ENCODE peak calls at places on chromosomes 1 and 21, in eight cellular contexts. One of them, this sample, is unnamed.

GRCh38 chr1:111867868-111868440 is 112.3 kb downstream of the DDX20 start:
- DNase-seq in vagina: no peak
- DNase-seq in endothelial cell of umbilical vein: no peak
- DNase-seq in GM23338: no peak
- DNase-seq in right atrium auricular region: no peak
- DNase-seq in epithelial cell of prostate: no peak
- DNase-seq in testis: no peak
- DNase-seq in substantia nigra: no peak
- DNase-seq in this sample: no peak

GRCh38 chr1:6691507-6691906 is 10.1 kb downstream of the DNAJC11 start:
- DNase-seq in vagina: no peak
- DNase-seq in endothelial cell of umbilical vein: no peak
- DNase-seq in GM23338: no peak
- DNase-seq in right atrium auricular region: no peak
- DNase-seq in epithelial cell of prostate: no peak
- DNase-seq in testis: no peak
- DNase-seq in substantia nigra: no peak
- DNase-seq in this sample: no peak

GRCh38 chr1:30904962-30905335 is 3.6 kb downstream of the SDC3 start:
- DNase-seq in vagina: no peak
- DNase-seq in endothelial cell of umbilical vein: no peak
- DNase-seq in GM23338: no peak
- DNase-seq in right atrium auricular region: no peak
- DNase-seq in epithelial cell of prostate: no peak
- DNase-seq in testis: no peak
- DNase-seq in substantia nigra: no peak
- DNase-seq in this sample: no peak

GRCh38 chr21:36629061-36629460 is 69.9 kb upstream of the SIM2 start:
- DNase-seq in vagina: no peak
- DNase-seq in endothelial cell of umbilical vein: no peak
- DNase-seq in GM23338: no peak
- DNase-seq in right atrium auricular region: no peak
- DNase-seq in epithelial cell of prostate: no peak
- DNase-seq in testis: no peak
- DNase-seq in substantia nigra: no peak
- DNase-seq in this sample: no peak

GRCh38 chr1:56389813-56390539 is 189.4 kb downstream of the PLPP3 start:
- DNase-seq in vagina: no peak
- DNase-seq in endothelial cell of umbilical vein: no peak
- DNase-seq in GM23338: peak
- DNase-seq in right atrium auricular region: no peak
- DNase-seq in epithelial cell of prostate: no peak
- DNase-seq in testis: no peak
- DNase-seq in substantia nigra: no peak
- DNase-seq in this sample: no peak

GRCh38 chr1:198143797-198144196 is 13.0 kb upstream of the NEK7 start:
- DNase-seq in vagina: no peak
- DNase-seq in endothelial cell of umbilical vein: no peak
- DNase-seq in GM23338: no peak
- DNase-seq in right atrium auricular region: no peak
- DNase-seq in epithelial cell of prostate: no peak
- DNase-seq in testis: no peak
- DNase-seq in substantia nigra: no peak
- DNase-seq in this sample: no peak

GRCh38 chr1:209787551-209787950 is 3.2 kb upstream of the C1orf74 start:
- DNase-seq in vagina: no peak
- DNase-seq in endothelial cell of umbilical vein: no peak
- DNase-seq in GM23338: no peak
- DNase-seq in right atrium auricular region: peak
- DNase-seq in epithelial cell of prostate: no peak
- DNase-seq in testis: no peak
- DNase-seq in substantia nigra: no peak
- DNase-seq in this sample: no peak

GRCh38 chr21:42614391-42614790 is 39.0 kb upstream of the PDE9A start:
- DNase-seq in vagina: no peak
- DNase-seq in endothelial cell of umbilical vein: no peak
- DNase-seq in GM23338: no peak
- DNase-seq in right atrium auricular region: no peak
- DNase-seq in epithelial cell of prostate: no peak
- DNase-seq in testis: no peak
- DNase-seq in substantia nigra: no peak
- DNase-seq in this sample: no peak

GRCh38 chr1:107787299-107787698 is 177.7 kb downstream of the VAV3 start:
- DNase-seq in vagina: no peak
- DNase-seq in endothelial cell of umbilical vein: no peak
- DNase-seq in GM23338: peak
- DNase-seq in right atrium auricular region: no peak
- DNase-seq in epithelial cell of prostate: no peak
- DNase-seq in testis: no peak
- DNase-seq in substantia nigra: no peak
- DNase-seq in this sample: no peak

GRCh38 chr21:31735518-31735992 is 3.6 kb upstream of the SCAF4 start:
- DNase-seq in vagina: no peak
- DNase-seq in endothelial cell of umbilical vein: no peak
- DNase-seq in GM23338: no peak
- DNase-seq in right atrium auricular region: no peak
- DNase-seq in epithelial cell of prostate: no peak
- DNase-seq in testis: no peak
- DNase-seq in substantia nigra: no peak
- DNase-seq in this sample: no peak

GRCh38 chr1:155226188-155226909 is 17.9 kb downstream of the MTX1 start:
- DNase-seq in vagina: no peak
- DNase-seq in endothelial cell of umbilical vein: peak
- DNase-seq in GM23338: peak
- DNase-seq in right atrium auricular region: peak
- DNase-seq in epithelial cell of prostate: no peak
- DNase-seq in testis: peak
- DNase-seq in substantia nigra: peak
- DNase-seq in this sample: peak

GRCh38 chr21:45224189-45224938 is 63.3 kb downstream of the POFUT2 start:
- DNase-seq in vagina: no peak
- DNase-seq in endothelial cell of umbilical vein: no peak
- DNase-seq in GM23338: no peak
- DNase-seq in right atrium auricular region: no peak
- DNase-seq in epithelial cell of prostate: no peak
- DNase-seq in testis: no peak
- DNase-seq in substantia nigra: no peak
- DNase-seq in this sample: no peak

GRCh38 chr1:15953791-15954201 is 22.1 kb downstream of the ZBTB17 start:
- DNase-seq in vagina: no peak
- DNase-seq in endothelial cell of umbilical vein: peak
- DNase-seq in GM23338: peak
- DNase-seq in right atrium auricular region: no peak
- DNase-seq in epithelial cell of prostate: no peak
- DNase-seq in testis: no peak
- DNase-seq in substantia nigra: no peak
- DNase-seq in this sample: no peak

GRCh38 chr1:19010995-19011696 is 54.7 kb upstream of the IFFO2 start:
- DNase-seq in vagina: peak
- DNase-seq in endothelial cell of umbilical vein: peak
- DNase-seq in GM23338: no peak
- DNase-seq in right atrium auricular region: peak
- DNase-seq in epithelial cell of prostate: peak
- DNase-seq in testis: no peak
- DNase-seq in substantia nigra: peak
- DNase-seq in this sample: peak

GRCh38 chr1:206682111-206682510 is 2.6 kb upstream of the MAPKAPK2 start:
- DNase-seq in vagina: no peak
- DNase-seq in endothelial cell of umbilical vein: no peak
- DNase-seq in GM23338: no peak
- DNase-seq in right atrium auricular region: no peak
- DNase-seq in epithelial cell of prostate: no peak
- DNase-seq in testis: no peak
- DNase-seq in substantia nigra: no peak
- DNase-seq in this sample: no peak

DNA sequence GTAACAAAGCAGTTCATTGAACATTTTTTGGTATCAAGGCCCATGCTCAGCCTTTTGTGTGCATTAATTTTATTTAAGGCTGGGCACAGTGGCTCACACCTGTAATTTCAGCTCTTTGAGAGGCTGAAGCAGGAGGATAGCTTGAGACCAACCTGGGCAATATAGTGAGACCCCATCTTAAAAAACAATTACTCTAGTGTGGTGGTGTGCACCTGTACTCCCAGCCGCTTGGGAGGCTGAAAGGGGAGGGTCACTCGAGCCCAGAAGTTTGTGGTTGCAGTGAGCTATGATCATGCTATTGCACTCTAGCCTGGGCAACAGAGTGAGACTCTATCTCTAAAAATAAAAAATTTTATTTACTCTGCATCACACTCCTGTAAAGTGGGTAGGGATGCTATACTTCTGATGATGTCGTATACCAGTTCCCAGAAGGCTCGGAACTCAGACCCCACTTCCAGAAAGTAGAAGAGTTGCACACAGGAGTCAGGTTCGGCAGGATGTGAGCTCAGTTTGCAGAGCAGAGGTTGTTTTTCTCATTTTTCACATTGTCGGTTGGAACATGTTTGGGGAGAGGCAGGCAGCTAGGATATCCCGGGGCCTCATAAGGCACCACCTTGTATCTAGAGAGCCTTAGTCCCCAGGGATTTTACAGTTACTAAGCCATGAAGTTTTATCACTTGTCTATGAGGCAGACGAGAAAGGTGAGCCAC is 144.6 kb downstream of the GALNT2 start:
- DNase-seq in vagina: no peak
- DNase-seq in endothelial cell of umbilical vein: no peak
- DNase-seq in GM23338: no peak
- DNase-seq in right atrium auricular region: no peak
- DNase-seq in epithelial cell of prostate: no peak
- DNase-seq in testis: peak
- DNase-seq in substantia nigra: no peak
- DNase-seq in this sample: no peak
- H3K27ac ChIP-seq in vagina: peak
- H3K27ac ChIP-seq in endothelial cell of umbilical vein: no peak
- H3K27ac ChIP-seq in GM23338: no peak
- H3K27ac ChIP-seq in right atrium auricular region: peak
- H3K27ac ChIP-seq in epithelial cell of prostate: no peak
- H3K27ac ChIP-seq in testis: no peak
- H3K27ac ChIP-seq in substantia nigra: peak
- H3K27ac ChIP-seq in this sample: no peak

GRCh38 chr1:223142269-223142668 is 779 bp downstream of the TLR5 start:
- DNase-seq in vagina: no peak
- DNase-seq in endothelial cell of umbilical vein: no peak
- DNase-seq in GM23338: no peak
- DNase-seq in right atrium auricular region: no peak
- DNase-seq in epithelial cell of prostate: no peak
- DNase-seq in testis: no peak
- DNase-seq in substantia nigra: no peak
- DNase-seq in this sample: no peak

GRCh38 chr1:223144431-223144830 is 1.4 kb upstream of the TLR5 start:
- DNase-seq in vagina: no peak
- DNase-seq in endothelial cell of umbilical vein: no peak
- DNase-seq in GM23338: no peak
- DNase-seq in right atrium auricular region: no peak
- DNase-seq in epithelial cell of prostate: no peak
- DNase-seq in testis: no peak
- DNase-seq in substantia nigra: no peak
- DNase-seq in this sample: no peak

GRCh38 chr1:223144914-223145313 is 1.9 kb upstream of the TLR5 start:
- DNase-seq in vagina: no peak
- DNase-seq in endothelial cell of umbilical vein: no peak
- DNase-seq in GM23338: no peak
- DNase-seq in right atrium auricular region: no peak
- DNase-seq in epithelial cell of prostate: no peak
- DNase-seq in testis: no peak
- DNase-seq in substantia nigra: no peak
- DNase-seq in this sample: no peak

GRCh38 chr1:223142795-223143759 is at the start of gene TLR5:
- DNase-seq in vagina: no peak
- DNase-seq in endothelial cell of umbilical vein: peak
- DNase-seq in GM23338: peak
- DNase-seq in right atrium auricular region: peak
- DNase-seq in epithelial cell of prostate: peak
- DNase-seq in testis: peak
- DNase-seq in substantia nigra: peak
- DNase-seq in this sample: peak

GRCh38 chr1:223143760-223144248 is 756 bp upstream of the TLR5 start:
- DNase-seq in vagina: no peak
- DNase-seq in endothelial cell of umbilical vein: no peak
- DNase-seq in GM23338: no peak
- DNase-seq in right atrium auricular region: no peak
- DNase-seq in epithelial cell of prostate: no peak
- DNase-seq in testis: peak
- DNase-seq in substantia nigra: no peak
- DNase-seq in this sample: no peak
- H3K27ac ChIP-seq in vagina: peak
- H3K27ac ChIP-seq in endothelial cell of umbilical vein: no peak
- H3K27ac ChIP-seq in GM23338: no peak
- H3K27ac ChIP-seq in right atrium auricular region: peak
- H3K27ac ChIP-seq in epithelial cell of prostate: no peak
- H3K27ac ChIP-seq in testis: peak
- H3K27ac ChIP-seq in substantia nigra: peak
- H3K27ac ChIP-seq in this sample: no peak

DNA sequence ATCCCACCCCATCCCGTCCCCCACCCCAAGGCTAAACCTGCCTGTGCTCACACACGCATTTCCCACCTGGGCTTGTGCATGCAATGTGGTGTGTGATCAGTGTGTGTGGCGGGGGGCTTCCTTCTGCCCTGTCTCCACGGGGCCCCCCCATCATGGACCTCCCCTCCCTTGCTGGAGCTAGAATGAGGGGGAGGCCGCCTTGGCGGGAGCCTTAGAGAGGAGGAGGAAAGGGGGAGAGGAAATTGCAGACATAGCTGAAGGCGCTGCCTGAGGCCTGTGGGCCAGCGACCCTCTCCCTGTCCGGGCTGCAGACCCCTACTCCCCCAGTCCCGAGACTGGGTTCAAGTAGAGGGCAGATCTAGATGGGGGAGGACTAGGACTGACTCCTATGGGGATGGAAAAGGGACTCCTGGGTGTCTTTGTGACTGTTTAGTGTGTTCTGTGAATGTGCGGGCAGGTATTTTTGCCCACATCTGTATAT is 917 bp upstream of the EVA1B start:
- DNase-seq in vagina: no peak
- DNase-seq in endothelial cell of umbilical vein: no peak
- DNase-seq in GM23338: no peak
- DNase-seq in right atrium auricular region: no peak
- DNase-seq in epithelial cell of prostate: no peak
- DNase-seq in testis: no peak
- DNase-seq in substantia nigra: no peak
- DNase-seq in this sample: no peak
- H3K27ac ChIP-seq in vagina: peak
- H3K27ac ChIP-seq in endothelial cell of umbilical vein: no peak
- H3K27ac ChIP-seq in GM23338: no peak
- H3K27ac ChIP-seq in right atrium auricular region: peak
- H3K27ac ChIP-seq in epithelial cell of prostate: no peak
- H3K27ac ChIP-seq in testis: peak
- H3K27ac ChIP-seq in substantia nigra: no peak
- H3K27ac ChIP-seq in this sample: no peak

DNA sequence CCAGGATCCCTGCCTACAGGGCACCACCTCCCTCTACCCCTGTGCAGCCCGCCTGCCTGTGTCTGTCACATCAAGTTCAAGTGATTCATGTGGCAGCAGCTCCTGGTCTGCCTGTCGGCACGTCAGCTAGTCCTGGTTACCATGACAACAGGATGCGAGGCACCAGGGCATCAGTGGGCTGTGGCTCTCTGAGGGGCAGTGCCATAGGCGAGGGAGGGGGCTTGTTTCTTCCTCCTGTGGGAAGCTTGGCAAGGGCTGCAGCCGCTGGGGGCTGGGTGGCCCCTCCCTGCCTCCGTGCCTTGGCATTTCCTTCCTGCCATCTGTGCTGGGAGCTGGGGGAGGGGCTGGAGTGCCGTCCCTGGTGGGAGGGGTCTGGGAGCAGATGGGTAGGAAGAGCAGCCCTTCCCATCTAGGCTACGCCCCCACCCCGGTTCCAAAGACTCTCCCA is 43.1 kb downstream of the FOXO6 start:
- DNase-seq in vagina: no peak
- DNase-seq in endothelial cell of umbilical vein: peak
- DNase-seq in GM23338: peak
- DNase-seq in right atrium auricular region: no peak
- DNase-seq in epithelial cell of prostate: no peak
- DNase-seq in testis: no peak
- DNase-seq in substantia nigra: no peak
- DNase-seq in this sample: no peak
- H3K27ac ChIP-seq in vagina: no peak
- H3K27ac ChIP-seq in endothelial cell of umbilical vein: no peak
- H3K27ac ChIP-seq in GM23338: no peak
- H3K27ac ChIP-seq in right atrium auricular region: no peak
- H3K27ac ChIP-seq in epithelial cell of prostate: no peak
- H3K27ac ChIP-seq in testis: no peak
- H3K27ac ChIP-seq in substantia nigra: no peak
- H3K27ac ChIP-seq in this sample: no peak